ENCODE peak calls at places on chromosomes 11 and 22, in five cellular contexts. G is psoas muscle; K is CD8-positive, alpha-beta T cell; M is A673; Z is bronchial epithelial cell. X is an unnamed sample.

GRCh38 chr11:126926376-126926791 is 74.2 kb downstream of the KIRREL3 start:
- DNase-seq in G (no peak), K (no peak), M (no peak), Z (no peak), X (no peak)

GRCh38 chr11:68857037-68857586 is 15.4 kb upstream of the CPT1A start:
- DNase-seq in G (no peak), K (no peak), M (no peak), Z (no peak), X (no peak)

GRCh38 chr11:134034496-134035381 is 34.1 kb upstream of the JAM3 start:
- DNase-seq in G (no peak), K (no peak), M (no peak), Z (peak; percentile 74), X (no peak)

GRCh38 chr11:10693509-10694071 is at the start of gene IRAG1:
- DNase-seq in G (peak; percentile 69), K (no peak), M (no peak), Z (no peak), X (peak; percentile 23)

GRCh38 chr11:87425391-87425790 is 387.7 kb downstream of the TMEM135 start:
- DNase-seq in G (no peak), K (no peak), M (no peak), Z (peak; percentile 43), X (no peak)

GRCh38 chr11:68550485-68550817 is 89.9 kb downstream of the PPP6R3 start:
- DNase-seq in G (no peak), K (no peak), M (no peak), Z (no peak), X (no peak)

GRCh38 chr11:7606496-7606895 is 66.8 kb downstream of the CYB5R2 start:
- DNase-seq in G (no peak), K (no peak), M (no peak), Z (no peak), X (no peak)

GRCh38 chr11:79393362-79394043 is 47.3 kb downstream of the TENM4 start:
- DNase-seq in G (no peak), K (no peak), M (no peak), Z (no peak), X (no peak)

GRCh38 chr11:100867601-100868000 is 180.5 kb downstream of the ARHGAP42 start:
- DNase-seq in G (no peak), K (no peak), M (no peak), Z (no peak), X (no peak)

GRCh38 chr11:65078151-65078550 is 5.7 kb downstream of the CDCA5 start:
- DNase-seq in G (no peak), K (peak; percentile 64), M (peak; percentile 61), Z (peak; percentile 37), X (no peak)

GRCh38 chr11:130000552-130001176 is 2.0 kb downstream of the PRDM10 start:
- DNase-seq in G (no peak), K (no peak), M (no peak), Z (no peak), X (no peak)

GRCh38 chr11:82927264-82927880 is 25.8 kb downstream of the DDIAS start:
- DNase-seq in G (no peak), K (peak; percentile 11), M (peak; percentile 74), Z (peak; percentile 66), X (no peak)

GRCh38 chr11:120652705-120653335 is 141.3 kb downstream of the GRIK4 start:
- DNase-seq in G (no peak), K (no peak), M (peak; percentile 32), Z (no peak), X (no peak)

GRCh38 chr11:84089072-84090057 is 803.2 kb upstream of the CCDC90B start:
- DNase-seq in G (no peak), K (no peak), M (peak; percentile 72), Z (no peak), X (no peak)

GRCh38 chr22:17817511-17818065 is 43.3 kb upstream of the BID start:
- DNase-seq in G (no peak), K (no peak), M (no peak), Z (no peak), X (no peak)

GRCh38 chr11:78379039-78379670 is 38.5 kb downstream of the GAB2 start:
- DNase-seq in G (no peak), K (no peak), M (peak; percentile 55), Z (no peak), X (no peak)

GRCh38 chr11:121575250-121575962 is 122.6 kb upstream of the SORL1-AS1 start:
- DNase-seq in G (peak; percentile 75), K (no peak), M (no peak), Z (no peak), X (peak; percentile 35)

GRCh38 chr22:20140107-20140445 is 8.5 kb downstream of the ZDHHC8 start:
- DNase-seq in G (no peak), K (no peak), M (no peak), Z (no peak), X (no peak)

GRCh38 chr11:10307022-10307410 is 2.1 kb downstream of the ADM start:
- DNase-seq in G (no peak), K (no peak), M (no peak), Z (peak; percentile 81), X (no peak)

GRCh38 chr11:8833568-8834275 is 77.3 kb upstream of the AKIP1 start:
- DNase-seq in G (no peak), K (no peak), M (no peak), Z (peak; percentile 84), X (no peak)

GRCh38 chr22:47161631-47162030 is 399.2 kb downstream of the TBC1D22A start:
- DNase-seq in G (peak; percentile 44), K (no peak), M (peak; percentile 23), Z (no peak), X (peak; percentile 2)

GRCh38 chr11:19562156-19562555 is 150.5 kb upstream of the NAV2 start:
- DNase-seq in G (no peak), K (no peak), M (no peak), Z (no peak), X (no peak)

GRCh38 chr22:40323681-40324083 is 22.6 kb upstream of the ADSL start:
- DNase-seq in G (no peak), K (no peak), M (no peak), Z (no peak), X (no peak)

GRCh38 chr11:125239585-125240331 is 75.2 kb downstream of the PKNOX2 start:
- DNase-seq in G (no peak), K (no peak), M (no peak), Z (no peak), X (no peak)

GRCh38 chr11:2168286-2169000 is 3.2 kb downstream of the TH start:
- DNase-seq in G (no peak), K (no peak), M (no peak), Z (no peak), X (no peak)

GRCh38 chr11:22798890-22799289 is 30.7 kb downstream of the SVIP start:
- DNase-seq in G (no peak), K (no peak), M (no peak), Z (no peak), X (no peak)

GRCh38 chr11:85099522-85099921 is 527.6 kb downstream of the DLG2 start:
- DNase-seq in G (no peak), K (no peak), M (no peak), Z (no peak), X (no peak)
- H3K36me3 ChIP-seq in G (no peaks in the 10 kb centered on the region), K (no peaks in the 10 kb centered on the region), M (no peaks in the 10 kb centered on the region), Z (no peaks in the 10 kb centered on the region), X (no peaks in the 10 kb centered on the region)

GRCh38 chr22:36660510-36660840 is 43.1 kb downstream of the CACNG2 start:
- DNase-seq in G (no peak), K (no peak), M (no peak), Z (no peak), X (no peak)

GRCh38 chr22:36662981-36663380 is 40.6 kb downstream of the CACNG2 start:
- DNase-seq in G (no peak), K (no peak), M (no peak), Z (no peak), X (no peak)

GRCh38 chr22:36659762-36660509 is 43.6 kb downstream of the CACNG2 start:
- DNase-seq in G (peak; percentile 96), K (no peak), M (peak; percentile 95), Z (peak; percentile 88), X (peak; percentile 72)

GRCh38 chr22:36660931-36661330 is 42.6 kb downstream of the CACNG2 start:
- DNase-seq in G (no peak), K (no peak), M (no peak), Z (no peak), X (no peak)

GRCh38 chr22:36658900-36659299 is 44.7 kb downstream of the CACNG2 start:
- DNase-seq in G (no peak), K (no peak), M (peak; percentile 15), Z (peak; percentile 44), X (no peak)
- H3K36me3 ChIP-seq in G (no peaks in the 10 kb centered on the region), K (no peaks in the 10 kb centered on the region), M (no peaks in the 10 kb centered on the region), Z (no peaks in the 10 kb centered on the region), X (no peaks in the 10 kb centered on the region)

DNA sequence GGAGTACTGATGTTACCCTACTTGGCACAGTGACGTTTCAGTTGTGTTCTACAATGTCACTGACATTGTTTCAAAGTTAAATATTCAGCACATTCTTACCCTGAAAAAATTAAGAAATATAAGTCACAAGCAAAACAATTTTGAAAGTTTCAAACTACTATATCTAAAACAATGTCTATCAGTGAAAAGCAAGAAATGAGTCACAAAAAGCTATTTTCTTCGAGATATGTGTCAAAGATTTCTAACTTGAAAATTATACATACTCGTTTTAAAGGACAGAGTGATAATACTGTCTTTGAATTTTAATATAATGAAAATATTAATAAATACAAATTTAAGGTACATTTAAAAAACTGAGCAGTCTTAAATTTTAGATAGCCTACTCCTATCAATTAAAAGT is 42.9 kb downstream of the RDX start:
- DNase-seq in G (no peak), K (no peak), M (no peak), Z (no peak), X (no peak)
- H3K36me3 ChIP-seq in G (peaks cover 54% of the 10 kb centered on the region), K (no peaks in the 10 kb centered on the region), M (peaks cover 93% of the 10 kb centered on the region), Z (peaks cover 9% of the 10 kb centered on the region), X (no peaks in the 10 kb centered on the region)

DNA sequence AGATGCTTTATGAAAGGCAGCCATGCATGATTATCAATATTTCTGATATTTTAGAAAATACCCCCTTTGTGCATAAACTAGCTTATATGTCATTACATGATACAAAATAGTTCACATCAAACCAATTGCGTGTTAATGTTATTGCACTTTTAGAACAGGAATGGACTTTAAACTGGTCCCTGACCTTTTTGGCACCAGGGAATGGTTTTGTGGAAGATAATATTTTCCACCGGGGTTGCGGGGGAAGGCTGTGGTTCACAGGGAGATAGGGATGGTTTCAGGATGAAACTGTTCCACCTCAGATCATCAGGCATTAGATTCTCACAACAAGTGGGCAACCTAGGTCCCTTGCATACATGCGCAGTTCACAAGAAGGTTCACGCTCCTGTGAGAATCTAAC is 16.5 kb upstream of the LGR4 start:
- DNase-seq in G (no peak), K (no peak), M (no peak), Z (no peak), X (no peak)
- H3K36me3 ChIP-seq in G (peaks cover 37% of the 10 kb centered on the region), K (peaks cover 11% of the 10 kb centered on the region), M (peaks cover 37% of the 10 kb centered on the region), Z (peaks cover 4% of the 10 kb centered on the region), X (no peaks in the 10 kb centered on the region)